ENCODE peak calls at places on chromosomes 13 and 19, in seven cellular contexts. B is fibroblast of mammary gland, F is esophagus muscularis mucosa, Q is omental fat pad, S is stomach, I is BJ, J is HFF-Myc. N is an unnamed sample.

GRCh38 chr19:49636230-49636932 is 3.6 kb downstream of the RRAS start:
- DNase-seq in F (no peak), I (no peak), J (no peak), Q (no peak), S (no peak), B (no peak), N (no peak)

GRCh38 chr13:94708031-94708571 is 4.2 kb downstream of the SOX21 start:
- DNase-seq in I (no peak), S (no peak), Q (no peak), J (no peak), F (no peak), B (no peak), N (no peak)

GRCh38 chr13:85985791-85986190 is 186.6 kb upstream of the SLITRK6 start:
- DNase-seq in B (peak; percentile 10), F (no peak), Q (no peak), I (no peak), J (no peak), S (no peak), N (no peak)

GRCh38 chr13:85665286-85665685 is 133.9 kb downstream of the SLITRK6 start:
- DNase-seq in B (peak; percentile 1), Q (no peak), S (no peak), J (no peak), I (no peak), F (no peak), N (no peak)

GRCh38 chr19:57648336-57649003 is 15.5 kb downstream of the ZNF211 start:
- DNase-seq in F (peak; percentile 66), B (no peak), I (no peak), S (no peak), Q (no peak), J (no peak), N (no peak)

GRCh38 chr13:43058318-43058674 is 34.9 kb downstream of the DNAJC15 start:
- DNase-seq in S (no peak), Q (no peak), B (peak; percentile 82), F (no peak), J (peak; percentile 79), I (peak; percentile 79), N (no peak)

GRCh38 chr19:33063356-33064116 is 1.2 kb downstream of the RHPN2 start:
- DNase-seq in J (no peak), F (no peak), S (peak; percentile 73), Q (no peak), I (no peak), B (peak; percentile 18), N (no peak)

GRCh38 chr13:71856548-71856947 is 10.5 kb downstream of the DACH1 start:
- DNase-seq in J (no peak), Q (no peak), F (no peak), I (no peak), S (no peak), B (no peak), N (no peak)

GRCh38 chr19:45638930-45639729 is at the start of gene EML2:
- DNase-seq in Q (no peak), J (no peak), S (peak; percentile 71), I (no peak), F (no peak), B (no peak), N (peak; percentile 50)

GRCh38 chr19:45643927-45644771 is 5.0 kb upstream of the EML2 start:
- DNase-seq in J (no peak), Q (no peak), I (no peak), F (no peak), B (no peak), S (no peak), N (no peak)

GRCh38 chr19:45643024-45643926 is 4.1 kb upstream of the EML2 start:
- DNase-seq in B (peak; percentile 69), J (no peak), S (peak; percentile 88), F (peak; percentile 97), Q (peak; percentile 82), I (no peak), N (peak; percentile 87)

GRCh38 chr19:45640849-45641273 is 1.7 kb upstream of the EML2 start:
- DNase-seq in S (peak; percentile 50), Q (no peak), I (no peak), F (no peak), J (no peak), B (no peak), N (no peak)

GRCh38 chr19:45641274-45642105 is 2.3 kb upstream of the EML2 start:
- DNase-seq in S (peak; percentile 95), J (peak; percentile 86), I (no peak), B (peak; percentile 68), F (peak; percentile 95), Q (peak; percentile 70), N (peak; percentile 82)
- TF ChIP-seq CTCF in S (no peak), J (no peak), I (no peak), B (no peak), F (no peak), Q (no peak), N (no peak)

DNA sequence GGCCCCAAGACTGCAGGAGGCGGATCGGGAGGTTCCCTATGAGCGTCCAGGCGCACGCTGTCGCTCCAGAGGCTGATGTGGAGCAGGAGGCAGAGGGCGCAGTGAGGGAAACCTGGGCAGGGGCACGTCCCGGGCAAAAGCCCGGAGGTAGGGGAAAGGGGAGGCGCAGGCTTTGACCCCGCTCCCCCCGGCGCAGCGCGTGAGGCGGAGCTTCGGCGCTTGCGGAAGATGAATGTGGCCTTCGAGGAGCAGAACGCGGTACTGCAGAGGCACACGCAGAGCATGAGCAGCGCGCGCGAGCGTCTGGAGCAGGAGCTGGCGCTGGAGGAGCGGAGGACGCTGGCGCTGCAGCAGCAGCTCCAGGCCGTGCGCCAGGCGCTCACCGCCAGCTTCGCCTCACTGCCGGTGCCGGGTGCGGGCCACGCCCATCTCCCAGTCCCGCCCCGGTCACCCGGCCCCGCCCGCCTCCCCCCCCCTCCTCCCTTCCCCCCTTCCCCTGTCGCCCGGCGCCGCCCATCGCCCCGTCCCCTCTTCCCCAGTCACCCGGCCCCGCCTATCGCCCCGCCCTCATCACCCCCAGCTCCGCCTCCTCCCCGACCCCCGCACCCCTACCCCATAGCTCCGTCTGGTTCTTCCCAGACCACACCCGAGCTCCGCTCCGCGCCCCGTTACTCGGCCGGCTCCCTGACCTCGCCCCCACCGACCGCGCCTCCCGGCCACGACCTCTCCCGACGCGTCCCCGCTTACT is 4.1 kb downstream of the HMG20B start:
- DNase-seq in Q (no peak), S (peak; percentile 48), B (peak; percentile 79), J (no peak), I (no peak), F (no peak), N (no peak)
- TF ChIP-seq CTCF in Q (no peak), S (no peak), B (no peak), J (no peak), I (no peak), F (peak; percentile 21), N (no peak)

GRCh38 chr13:69644447-69644846 is 463.2 kb upstream of the ATXN8OS start:
- DNase-seq in I (no peak), F (no peak), B (no peak), Q (no peak), J (no peak), S (no peak), N (no peak)
- TF ChIP-seq CTCF in I (no peak), F (no peak), B (no peak), Q (no peak), J (no peak), S (no peak), N (no peak)

DNA sequence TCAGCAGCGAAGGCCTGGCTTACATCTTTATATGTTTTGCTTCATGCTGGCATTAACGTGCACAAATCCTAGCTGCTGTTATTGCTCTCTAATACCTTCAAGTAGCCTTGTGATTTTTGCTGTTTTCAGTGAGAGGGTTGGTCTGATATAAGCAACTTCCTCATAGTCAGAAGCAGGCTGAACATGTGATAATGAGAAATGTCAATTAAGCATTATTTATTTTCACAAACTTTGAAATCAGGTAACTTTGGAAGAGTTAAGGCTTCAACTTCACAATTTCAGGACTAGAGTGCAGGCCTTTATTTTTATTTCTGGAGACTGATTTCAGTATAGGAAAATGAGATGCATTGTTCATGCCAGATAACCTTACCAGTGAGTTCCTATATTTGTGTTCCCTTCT is 365.0 kb downstream of the SLC7A1 start:
- DNase-seq in J (no peak), I (no peak), S (no peak), Q (no peak), F (no peak), B (no peak), N (no peak)
- TF ChIP-seq CTCF in J (no peak), I (no peak), S (no peak), Q (no peak), F (no peak), B (no peak), N (no peak)

GRCh38 chr19:1401138-1401888 is at the start of gene GAMT:
- DNase-seq in J (no peak), Q (no peak), B (no peak), F (no peak), I (no peak), S (no peak), N (peak; percentile 35)
- TF ChIP-seq CTCF in J (peak; percentile 9), Q (no peak), B (no peak), F (peak; percentile 49), I (peak; percentile 12), S (peak; percentile 3), N (peak; percentile 69)